ENCODE peak calls at places on chromosome 1, in seven cellular contexts. Y is K562, N is sigmoid colon, F is gastrocnemius medialis, G is left ventricle myocardium inferior, E is dorsolateral prefrontal cortex, Z is uterus. R is an unnamed sample.
A peak's percentile ranks its signal among the peaks of the same experiment; 100 is the strongest.

GRCh38 chr1:240492832-240493440 is 119.0 kb downstream of the GREM2 start:
- DNase-seq in Z (peak; percentile 37), N (no peak), E (no peak), Y (peak; percentile 51), F (no peak), G (no peak), R (peak; percentile 31)

GRCh38 chr1:152398812-152399698 is 15.0 kb downstream of the CRNN start:
- DNase-seq in G (no peak), Z (no peak), F (no peak), Y (peak; percentile 9), E (no peak), N (no peak), R (no peak)

GRCh38 chr1:64110924-64111777 is 92.3 kb upstream of the UBE2U start:
- DNase-seq in N (no peak), Y (no peak), G (no peak), F (no peak), E (no peak), Z (no peak), R (no peak)

GRCh38 chr1:115401676-115402075 is 63.6 kb upstream of the NGF start:
- DNase-seq in Y (no peak), Z (no peak), E (no peak), G (no peak), N (no peak), F (no peak), R (no peak)

GRCh38 chr1:81430955-81431646 is 369.6 kb upstream of the ADGRL2 start:
- DNase-seq in Y (no peak), N (no peak), G (no peak), F (no peak), E (no peak), Z (no peak), R (no peak)

GRCh38 chr1:248404024-248404423 is 1.2 kb downstream of the OR2T1 start:
- DNase-seq in F (no peak), G (no peak), N (no peak), E (no peak), Y (peak; percentile 9), Z (no peak), R (no peak)

GRCh38 chr1:82317671-82318070 is 516.9 kb downstream of the ADGRL2 start:
- DNase-seq in E (no peak), G (no peak), Z (no peak), Y (no peak), F (no peak), N (no peak), R (no peak)

GRCh38 chr1:246907472-246907871 is 24.3 kb downstream of the AHCTF1 start:
- DNase-seq in E (no peak), F (no peak), N (no peak), Y (peak; percentile 59), G (no peak), Z (no peak), R (peak; percentile 15)

GRCh38 chr1:3529099-3529729 is 74.7 kb downstream of the ARHGEF16 start:
- DNase-seq in G (peak; percentile 65), F (peak; percentile 83), N (no peak), Y (no peak), E (peak; percentile 55), Z (no peak), R (no peak)

DNA sequence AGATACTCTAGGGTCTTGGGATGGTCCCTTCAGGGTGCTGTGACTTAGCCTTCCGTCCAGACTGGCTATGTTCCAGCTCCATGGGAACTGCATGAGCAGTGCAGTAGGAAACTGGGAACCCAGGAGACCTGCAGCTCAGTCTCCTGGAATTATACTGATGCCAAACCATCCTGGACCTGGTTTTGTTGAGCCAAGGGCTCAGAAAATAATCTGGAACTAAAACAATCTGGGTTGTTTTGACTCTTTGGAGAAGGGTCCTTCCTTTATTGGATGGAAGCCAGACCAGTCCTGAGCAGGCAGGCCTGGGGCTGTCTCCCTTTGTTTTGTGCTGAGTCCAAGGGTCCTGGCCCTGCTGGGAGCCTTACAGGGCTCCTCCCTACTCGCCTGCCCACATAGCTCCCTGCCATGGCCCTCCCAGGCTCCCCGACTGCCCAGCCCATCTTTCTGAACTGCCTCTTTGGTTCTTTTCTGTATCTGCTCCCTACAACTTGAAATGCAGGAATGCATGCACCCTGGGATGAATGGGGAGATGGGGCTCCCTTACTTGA is 1.2 kb downstream of the IPO13 start:
- DNase-seq in G (no peak), E (no peak), N (no peak), Z (no peak), Y (peak; percentile 26), F (no peak), R (no peak)
- H3K27ac ChIP-seq in G (peak overlapping the region; percentile 97), E (peak overlapping the region; percentile 99), N (peak overlapping the region; percentile 96), Z (no peak overlapping the region), Y (no peak overlapping the region), F (peak overlapping the region; percentile 91), R (no peak overlapping the region)

GRCh38 chr1:169890761-169891538 is 2.7 kb downstream of the SCYL3 start:
- DNase-seq in N (no peak), E (no peak), Y (no peak), Z (no peak), G (no peak), F (no peak), R (peak; percentile 72)
- H3K4me3 ChIP-seq in N (no peak overlapping the region), E (peak overlapping the region; percentile 12), Y (no peak overlapping the region), Z (no peak overlapping the region), G (no peak overlapping the region), F (no peak overlapping the region), R (peak overlapping the region; percentile 41)

GRCh38 chr1:30718636-30719405 is 4.6 kb downstream of the MATN1 start:
- DNase-seq in N (peak; percentile 99), F (peak; percentile 71), Z (peak; percentile 84), G (peak; percentile 79), Y (peak; percentile 98), E (peak; percentile 96), R (peak; percentile 97)
- H3K27ac ChIP-seq in N (peak overlapping the region; percentile 99), F (peak overlapping the region; percentile 97), Z (peak overlapping the region; percentile 100), G (peak overlapping the region; percentile 98), Y (peak overlapping the region; percentile 95), E (peak overlapping the region; percentile 97), R (peak overlapping the region; percentile 100)

DNA sequence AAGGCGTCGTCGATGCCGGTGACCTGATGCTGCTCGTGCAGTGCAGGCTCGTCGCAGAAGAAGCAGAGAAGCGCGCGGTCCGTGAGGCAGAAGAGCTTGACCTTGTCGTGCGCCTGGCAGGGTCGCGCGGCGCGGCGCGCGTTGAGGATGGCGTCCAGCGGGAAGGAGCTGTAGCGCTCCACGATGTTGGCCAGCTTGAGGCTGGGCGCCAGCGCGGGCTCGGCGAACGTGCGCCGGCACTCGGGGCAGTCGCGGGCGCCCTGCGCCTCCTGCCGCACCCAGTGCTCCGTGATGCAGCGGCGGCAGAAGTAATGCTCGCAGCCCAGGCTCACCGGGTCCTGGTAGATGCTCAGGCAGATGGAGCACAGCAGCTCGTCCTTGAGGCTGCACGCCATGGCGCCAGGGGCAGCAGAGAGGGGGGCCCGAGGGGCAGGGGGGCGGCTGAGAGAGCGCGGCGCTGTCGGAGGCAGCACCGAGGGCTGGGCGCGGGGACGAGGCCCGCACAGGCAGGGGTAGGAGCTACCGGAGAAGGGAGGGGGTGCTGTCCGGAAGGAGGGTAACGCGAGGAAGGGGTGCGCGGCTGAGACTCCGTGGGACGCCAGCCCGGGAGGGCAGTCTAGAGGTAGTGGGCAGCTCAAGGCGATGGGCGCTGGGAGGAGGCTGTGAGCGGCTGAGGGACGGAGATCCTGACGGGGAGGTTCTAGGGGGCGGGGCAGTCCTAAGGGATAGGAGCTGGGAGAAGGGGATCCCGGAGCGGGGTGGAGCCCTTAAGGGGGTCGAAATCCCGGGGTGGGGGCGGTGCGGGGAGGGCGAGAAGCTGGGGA is 593 bp downstream of the TRIM62 start:
- DNase-seq in Z (peak; percentile 60), G (peak; percentile 56), F (peak; percentile 43), Y (peak; percentile 39), E (no peak), N (peak; percentile 82), R (peak; percentile 33)
- H3K4me3 ChIP-seq in Z (peak overlapping the region; percentile 76), G (peak overlapping the region; percentile 90), F (peak overlapping the region; percentile 84), Y (peak overlapping the region; percentile 54), E (peak overlapping the region; percentile 84), N (peak overlapping the region; percentile 76), R (peak overlapping the region; percentile 54)

GRCh38 chr1:157369808-157370521 is 182.3 kb downstream of the FCRL5 start:
- DNase-seq in G (no peak), E (no peak), F (no peak), Z (peak; percentile 38), Y (peak; percentile 88), N (no peak), R (peak; percentile 31)
- H3K27ac ChIP-seq in G (no peak overlapping the region), E (no peak overlapping the region), F (no peak overlapping the region), Z (no peak overlapping the region), Y (peak overlapping the region; percentile 13), N (no peak overlapping the region), R (no peak overlapping the region)

GRCh38 chr1:155079210-155079486 is 511 bp downstream of the EFNA3 start:
- DNase-seq in Z (no peak), G (no peak), E (no peak), F (no peak), N (no peak), Y (no peak), R (no peak)

GRCh38 chr1:155078496-155079209 is at the start of gene EFNA3:
- DNase-seq in E (peak; percentile 88), Y (peak; percentile 86), G (peak; percentile 77), F (peak; percentile 54), Z (peak; percentile 69), N (peak; percentile 79), R (peak; percentile 52)

GRCh38 chr1:155077346-155077745 is 1.3 kb upstream of the EFNA3 start:
- DNase-seq in G (no peak), F (no peak), E (no peak), Z (no peak), N (peak; percentile 38), Y (peak; percentile 74), R (no peak)

GRCh38 chr1:155076371-155076770 is 2.3 kb upstream of the EFNA3 start:
- DNase-seq in Z (no peak), N (peak; percentile 2), E (no peak), G (no peak), Y (no peak), F (no peak), R (no peak)

DNA sequence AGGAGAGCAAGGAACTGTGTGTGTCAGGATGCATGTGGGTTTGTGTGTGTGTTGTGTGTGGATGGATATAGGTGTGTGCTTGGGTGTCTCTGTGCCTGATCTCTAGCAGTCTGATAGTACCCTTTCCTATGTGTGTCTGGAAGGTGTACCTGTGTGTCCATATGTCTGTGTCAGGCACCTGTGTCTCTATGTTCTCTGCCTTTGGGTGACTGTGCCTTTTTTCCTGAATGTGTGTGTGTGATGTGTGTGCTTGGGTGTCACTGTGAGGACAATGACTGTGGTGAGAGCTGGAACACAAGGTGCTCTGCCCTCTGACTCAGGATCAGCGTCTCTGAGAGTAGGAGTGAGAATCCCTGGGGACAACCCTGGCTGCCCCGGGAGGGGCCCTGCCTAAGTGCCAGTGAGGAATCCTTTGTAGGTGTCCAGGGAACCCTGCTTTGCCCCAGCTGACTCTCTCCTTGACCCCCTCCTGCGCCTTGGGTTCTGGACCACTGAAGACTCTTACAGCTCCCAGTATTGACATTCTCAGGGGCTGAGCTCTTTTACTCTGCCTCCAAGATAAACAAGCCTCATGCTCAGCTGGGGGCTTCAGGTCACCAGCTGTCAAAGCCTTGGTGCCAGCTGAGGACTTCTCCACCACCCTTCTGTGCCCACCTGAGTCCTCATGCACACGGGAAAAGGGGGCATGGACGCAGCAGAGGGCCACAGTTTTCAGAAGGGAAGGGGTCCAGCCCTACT is 710 bp upstream of the EFNA3 start:
- DNase-seq in F (no peak), Z (no peak), Y (peak; percentile 47), G (no peak), E (no peak), N (peak; percentile 61), R (no peak)
- H3K4me3 ChIP-seq in F (peak overlapping the region; percentile 64), Z (no peak overlapping the region), Y (peak overlapping the region; percentile 51), G (peak overlapping the region; percentile 68), E (peak overlapping the region; percentile 65), N (no peak overlapping the region), R (no peak overlapping the region)

GRCh38 chr1:25519624-25520023 is 23.8 kb upstream of the LDLRAP1 start:
- DNase-seq in E (peak; percentile 7), G (no peak), N (no peak), F (no peak), Z (no peak), Y (no peak), R (no peak)
- H3K27ac ChIP-seq in E (no peak overlapping the region), G (no peak overlapping the region), N (no peak overlapping the region), F (no peak overlapping the region), Z (no peak overlapping the region), Y (no peak overlapping the region), R (no peak overlapping the region)

GRCh38 chr1:230712470-230712942 is 1.4 kb downstream of the AGT start:
- DNase-seq in F (no peak), Z (no peak), G (no peak), E (no peak), N (no peak), Y (no peak), R (no peak)
- H3K4me3 ChIP-seq in F (no peak overlapping the region), Z (no peak overlapping the region), G (peak overlapping the region; percentile 68), E (peak overlapping the region; percentile 58), N (no peak overlapping the region), Y (no peak overlapping the region), R (no peak overlapping the region)